ENCODE peak calls at places on chromosomes 3 and 15, in seven cellular contexts. A, P, B, M, F, N and G are unnamed samples. For H3K4me1, the result is how much of the 10 kb centered on the place peaks cover.

GRCh38 chr3:62584636-62585035 is 211.3 kb upstream of the FEZF2 start:
- DNase-seq in A (no peak), P (no peak), M (no peak), N (no peak), B (no peak), F (no peak), G (no peak)

GRCh38 chr15:84737005-84737404 is 11.4 kb upstream of the ZNF592 start:
- DNase-seq in M (no peak), A (no peak), P (no peak), N (no peak), F (no peak), B (no peak), G (no peak)

GRCh38 chr3:152053876-152054275 is 180.4 kb downstream of the SUCNR1 start:
- DNase-seq in M (no peak), B (no peak), N (peak), F (no peak), P (no peak), A (no peak), G (no peak)

GRCh38 chr15:73287019-73287418 is 81.7 kb downstream of the HCN4 start:
- DNase-seq in N (no peak), F (no peak), M (peak), B (no peak), A (no peak), P (no peak), G (no peak)

GRCh38 chr3:20320489-20320888 is 134.5 kb upstream of the SGO1 start:
- DNase-seq in B (no peak), F (no peak), M (no peak), N (no peak), P (peak), A (no peak), G (no peak)

GRCh38 chr15:101108458-101108775 is 143.4 kb downstream of the CHSY1 start:
- DNase-seq in M (no peak), P (no peak), N (no peak), F (no peak), A (no peak), B (no peak), G (no peak)

GRCh38 chr15:71278989-71279756 is 163.9 kb downstream of the THSD4 start:
- DNase-seq in M (no peak), B (no peak), F (peak), A (no peak), N (peak), P (peak), G (no peak)

GRCh38 chr15:84112025-84112424 is 123.5 kb upstream of the GOLGA6L4 start:
- DNase-seq in A (no peak), N (peak), P (peak), B (no peak), F (no peak), M (no peak), G (no peak)

GRCh38 chr3:3708769-3709115 is 90.5 kb upstream of the LRRN1 start:
- DNase-seq in M (no peak), F (no peak), P (no peak), A (no peak), N (no peak), B (no peak), G (no peak)

GRCh38 chr15:98684441-98684840 is 36.1 kb downstream of the IGF1R start:
- DNase-seq in P (peak), F (peak), M (no peak), N (peak), A (no peak), B (no peak), G (no peak)

GRCh38 chr3:123733805-123734526 is 149.1 kb upstream of the HACD2 start:
- DNase-seq in A (no peak), F (peak), B (no peak), M (no peak), N (peak), P (no peak), G (no peak)

GRCh38 chr3:119099785-119100184 is 46.2 kb upstream of the TEX55 start:
- DNase-seq in N (peak), A (no peak), B (no peak), M (no peak), P (no peak), F (peak), G (no peak)

GRCh38 chr3:126438746-126439145 is 36.9 kb downstream of the ZXDC start:
- DNase-seq in N (no peak), A (no peak), P (no peak), B (peak), M (no peak), F (no peak), G (no peak)

GRCh38 chr15:62453979-62454378 is 288.9 kb upstream of the C2CD4B start:
- DNase-seq in N (peak), F (peak), A (no peak), B (no peak), P (no peak), M (no peak), G (no peak)

GRCh38 chr15:42457445-42458442 is 33.2 kb downstream of the ZNF106 start:
- DNase-seq in M (peak), A (no peak), B (peak), F (peak), N (no peak), P (peak), G (peak)

GRCh38 chr15:81302605-81303204 is 21.2 kb downstream of the STARD5 start:
- DNase-seq in P (no peak), A (peak), F (no peak), N (no peak), M (peak), B (no peak), G (no peak)

GRCh38 chr3:134658555-134658954 is 7.7 kb upstream of the KY start:
- DNase-seq in N (no peak), M (no peak), A (no peak), B (no peak), F (no peak), P (no peak), G (no peak)

GRCh38 chr15:89199734-89200133 is 21.6 kb downstream of the RLBP1 start:
- DNase-seq in A (no peak), N (no peak), M (no peak), B (no peak), P (no peak), F (no peak), G (peak)

GRCh38 chr15:51750186-51750585 is 1.2 kb upstream of the TMOD2 start:
- DNase-seq in P (no peak), A (no peak), B (no peak), F (no peak), M (no peak), N (no peak), G (no peak)

GRCh38 chr3:63625161-63625560 is 27.3 kb upstream of the SNTN start:
- DNase-seq in M (no peak), P (no peak), N (peak), F (peak), A (no peak), B (no peak), G (no peak)

GRCh38 chr15:26866298-26867198 is at the start of gene GABRA5:
- DNase-seq in F (peak), P (peak), B (peak), M (no peak), A (no peak), N (peak), G (peak)

GRCh38 chr3:155602307-155602706 is 142.6 kb downstream of the PLCH1 start:
- DNase-seq in F (no peak), N (no peak), B (no peak), A (no peak), P (no peak), M (no peak), G (no peak)

GRCh38 chr15:75195122-75195765 is 6.4 kb upstream of the C15orf39 start:
- DNase-seq in M (no peak), B (peak), F (no peak), P (peak), N (no peak), A (no peak), G (peak)

GRCh38 chr15:62280625-62281024 is 115.5 kb upstream of the C2CD4B start:
- DNase-seq in M (no peak), N (no peak), F (no peak), A (no peak), B (no peak), P (no peak), G (no peak)

GRCh38 chr3:158094235-158094916 is 11.8 kb downstream of the SHOX2 start:
- DNase-seq in P (peak), B (no peak), F (no peak), N (no peak), M (no peak), A (no peak), G (peak)

GRCh38 chr15:38130739-38131498 is 121.7 kb upstream of the SPRED1 start:
- DNase-seq in A (peak), M (peak), N (peak), P (peak), B (peak), F (peak), G (peak)

GRCh38 chr15:74275957-74276356 is 39.8 kb downstream of the CCDC33 start:
- DNase-seq in P (no peak), M (peak), A (no peak), N (no peak), F (no peak), B (peak), G (peak)

GRCh38 chr3:194802125-194802433 is 116.4 kb downstream of the FAM43A start:
- DNase-seq in M (no peak), N (no peak), F (no peak), B (no peak), A (no peak), P (no peak), G (no peak)

GRCh38 chr3:37074178-37074577 is 80.9 kb downstream of the MLH1 start:
- DNase-seq in A (no peak), B (no peak), N (peak), P (no peak), M (no peak), F (peak), G (no peak)

GRCh38 chr3:126715432-126715831 is 11.4 kb downstream of the CHCHD6 start:
- DNase-seq in B (no peak), M (no peak), F (no peak), P (no peak), N (no peak), A (no peak), G (no peak)

GRCh38 chr3:72271215-72271614 is 486.3 kb upstream of the PROK2 start:
- DNase-seq in B (no peak), P (no peak), A (no peak), F (no peak), N (no peak), M (no peak), G (no peak)

GRCh38 chr3:128170866-128171516 is 17.7 kb downstream of the EEFSEC start:
- DNase-seq in A (no peak), P (peak), F (peak), B (peak), N (peak), M (peak), G (peak)

GRCh38 chr3:68378631-68379030 is 553.7 kb downstream of the TAFA4 start:
- DNase-seq in P (no peak), N (no peak), A (no peak), M (no peak), B (no peak), F (no peak), G (no peak)

GRCh38 chr3:181709537-181710279 is 2.0 kb upstream of the SOX2 start:
- DNase-seq in A (peak), B (peak), N (peak), M (peak), F (peak), P (peak), G (peak)

GRCh38 chr3:55903680-55904079 is 416.6 kb upstream of the WNT5A start:
- DNase-seq in A (no peak), B (no peak), F (no peak), M (no peak), P (no peak), N (no peak), G (no peak)
- H3K4me2 ChIP-seq in A (no peak), B (no peak), F (no peak), M (no peak), P (no peak), N (no peak), G (no peak)

GRCh38 chr3:4994144-4994730 is 15.0 kb downstream of the BHLHE40 start:
- DNase-seq in N (peak), P (no peak), B (no peak), A (no peak), F (peak), M (no peak), G (no peak)
- TF ChIP-seq EZH2phosphoT487 in N (no peak), P (no peak), B (no peak), A (no peak), F (no peak), M (no peak), G (no peak)

GRCh38 chr3:54771050-54771449 is 156.8 kb downstream of the LRTM1 start:
- DNase-seq in M (no peak), P (no peak), F (no peak), A (no peak), B (peak), N (no peak), G (no peak)

GRCh38 chr3:54776601-54777000 is 151.3 kb downstream of the LRTM1 start:
- DNase-seq in A (no peak), F (no peak), N (no peak), B (no peak), P (no peak), M (no peak), G (no peak)

GRCh38 chr3:54773251-54773650 is 154.6 kb downstream of the LRTM1 start:
- DNase-seq in F (no peak), M (no peak), P (no peak), A (no peak), N (no peak), B (no peak), G (no peak)

GRCh38 chr3:54772046-54772445 is 155.8 kb downstream of the LRTM1 start:
- DNase-seq in P (no peak), A (no peak), F (peak), B (no peak), N (no peak), M (no peak), G (no peak)

GRCh38 chr3:54772707-54773106 is 155.2 kb downstream of the LRTM1 start:
- DNase-seq in B (no peak), F (no peak), A (no peak), M (no peak), P (no peak), N (no peak), G (peak)
- H3K4me1 ChIP-seq in B (under half), F (under half), A (under half), M (under half), P (under half), N (under half), G (under half)

GRCh38 chr3:61454806-61455205 is 106.6 kb upstream of the PTPRG start:
- DNase-seq in N (no peak), F (peak), B (no peak), A (no peak), M (no peak), P (no peak), G (no peak)

GRCh38 chr3:61449327-61450040 is 111.9 kb upstream of the PTPRG start:
- DNase-seq in A (no peak), N (no peak), M (no peak), F (no peak), P (peak), B (no peak), G (no peak)

GRCh38 chr3:61451841-61452240 is 109.5 kb upstream of the PTPRG start:
- DNase-seq in M (no peak), B (no peak), A (no peak), F (peak), P (no peak), N (no peak), G (no peak)

GRCh38 chr3:61454000-61454399 is 107.4 kb upstream of the PTPRG start:
- DNase-seq in P (no peak), F (no peak), N (no peak), M (no peak), B (no peak), A (no peak), G (peak)

DNA sequence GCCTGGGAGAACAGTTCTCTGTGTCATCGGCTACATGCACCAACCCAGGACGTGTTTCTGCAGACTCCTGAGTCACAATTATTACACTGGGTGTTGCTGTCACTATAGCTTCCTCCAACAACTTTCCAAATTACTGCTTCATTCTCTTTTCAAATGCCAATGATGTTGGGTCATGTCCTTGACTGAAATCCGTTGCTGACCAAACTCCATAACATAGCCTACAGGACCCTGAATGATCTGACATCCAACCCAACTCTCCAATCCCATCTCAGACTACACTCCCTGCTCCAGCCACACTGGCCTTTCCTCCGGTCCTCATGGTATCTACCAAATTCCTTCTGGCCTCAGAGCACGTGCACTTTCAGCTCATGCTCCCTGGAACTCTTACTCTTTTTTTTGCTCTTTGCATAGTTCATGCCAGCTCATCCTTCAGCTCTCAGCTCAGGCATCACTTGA is 108.8 kb upstream of the PTPRG start:
- DNase-seq in P (no peak), M (no peak), N (no peak), A (no peak), B (no peak), F (peak), G (no peak)
- H3K4me2 ChIP-seq in P (no peak), M (no peak), N (no peak), A (no peak), B (no peak), F (peak), G (no peak)

DNA sequence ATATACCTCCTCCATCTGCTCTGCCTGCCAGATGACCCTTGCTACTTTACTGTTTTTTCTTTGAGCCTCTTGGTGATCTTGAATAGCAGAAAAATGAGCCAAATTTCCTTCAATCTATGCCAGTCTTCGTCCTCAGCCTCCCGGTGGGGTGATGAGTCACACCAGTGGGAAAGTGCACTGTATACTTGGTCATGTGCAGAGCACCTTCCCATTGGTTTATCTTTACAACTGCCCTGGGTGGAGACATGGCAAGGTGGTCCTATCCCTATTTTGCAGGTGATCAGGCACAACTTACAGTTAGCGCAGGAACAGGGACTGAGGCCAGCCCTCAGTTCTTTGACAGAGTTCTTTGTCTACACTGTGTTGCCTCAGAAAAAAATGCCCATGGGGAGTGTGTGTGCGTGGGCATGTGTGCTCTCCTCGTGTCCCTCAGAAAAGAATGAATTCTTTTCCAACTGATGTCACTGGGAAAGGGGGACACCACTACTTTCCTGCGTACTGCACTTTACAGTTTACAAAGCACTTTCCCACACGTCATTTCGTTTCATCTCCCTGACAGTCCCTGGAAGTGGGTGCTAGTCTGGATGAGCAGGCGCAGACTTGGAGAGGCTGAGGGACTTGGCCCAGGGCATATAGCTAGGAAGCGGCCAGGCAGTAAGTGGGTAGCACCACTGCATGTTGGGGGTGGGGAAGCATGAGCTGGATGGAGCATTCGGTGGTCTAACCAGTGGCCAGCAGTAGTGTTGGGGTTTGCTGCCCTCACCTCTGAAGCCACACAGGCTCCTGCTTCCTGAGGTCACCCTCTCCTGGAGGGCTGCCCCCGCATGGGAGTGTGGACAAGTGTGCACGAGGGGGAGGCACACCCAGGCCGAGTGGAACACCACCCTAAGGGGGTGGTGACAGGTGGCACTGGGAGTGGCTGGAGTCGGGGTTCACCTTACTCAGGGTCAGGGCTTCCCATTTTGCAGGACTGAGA is 24.1 kb downstream of the SMAD3 start:
- DNase-seq in A (no peak), B (no peak), M (no peak), P (no peak), N (peak), F (peak), G (no peak)
- TF ChIP-seq EZH2phosphoT487 in A (no peak), B (no peak), M (no peak), P (no peak), N (no peak), F (no peak), G (no peak)

DNA sequence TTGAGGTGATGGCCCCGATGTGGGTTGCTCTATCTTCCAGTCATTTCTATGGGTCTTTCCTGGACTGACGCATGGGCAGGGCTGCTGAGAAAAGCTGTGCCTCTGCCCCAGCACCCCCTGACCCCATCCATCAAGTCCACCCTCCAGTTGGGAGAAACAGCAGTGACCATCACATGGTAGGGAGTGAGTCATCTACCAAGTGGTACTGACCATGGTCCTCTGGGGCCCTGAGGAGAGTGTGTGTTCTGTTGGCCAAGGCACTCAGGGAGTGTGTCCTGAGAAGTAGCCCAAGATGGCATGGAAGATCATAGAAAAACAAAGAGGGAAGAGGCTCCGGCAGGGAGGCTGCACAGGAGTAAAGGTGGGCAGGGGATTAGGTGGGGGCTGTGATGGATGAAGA is 1.6 kb upstream of the DNAH1 start:
- DNase-seq in N (no peak), F (peak), A (no peak), M (no peak), B (no peak), P (no peak), G (no peak)
- H3K4me1 ChIP-seq in N (under half), F (under half), A (under half), M (under half), B (under half), P (under half), G (under half)

DNA sequence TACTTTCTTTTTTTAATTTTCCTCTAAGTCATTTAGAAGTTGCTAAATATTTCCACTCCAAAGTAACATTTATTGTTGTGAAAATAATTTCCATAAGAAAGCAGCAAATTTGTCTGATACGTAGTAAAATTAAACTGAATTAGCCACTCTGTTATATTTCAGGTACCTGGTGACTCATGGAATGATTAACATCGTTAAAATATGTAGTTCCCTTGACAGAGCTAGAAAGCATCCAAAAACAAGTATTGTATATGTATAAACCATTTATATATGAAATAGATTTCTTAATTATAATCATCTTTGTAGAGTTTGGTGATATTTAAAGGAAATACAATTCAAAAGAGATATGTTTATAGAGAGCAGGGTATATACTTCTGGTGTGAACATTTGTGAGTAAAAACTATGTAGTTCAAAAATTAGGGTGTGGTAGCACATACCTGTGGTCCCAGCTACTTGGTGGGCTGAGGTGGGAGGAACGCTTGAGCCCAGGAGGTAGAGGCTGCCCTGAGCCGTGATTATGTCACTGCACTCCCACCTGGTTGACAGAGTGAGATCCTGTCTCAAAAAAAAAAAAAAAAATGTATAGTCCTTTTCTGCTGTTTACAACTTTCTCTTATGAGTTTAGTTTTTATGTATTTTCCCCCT is 36.6 kb downstream of the ATP11B start:
- DNase-seq in M (no peak), N (peak), A (no peak), P (no peak), B (no peak), F (no peak), G (no peak)
- H3K4me2 ChIP-seq in M (no peak), N (peak), A (no peak), P (no peak), B (no peak), F (no peak), G (no peak)